ENCODE peak calls at places on chromosomes 4 and X, in six cellular contexts. C is immature natural killer cell; B is ascending aorta; O is stimulated activated CD4-positive, alpha-beta T cell treated with anti-CD3 and anti-CD28 coated beads, Interleukin-15, amount 100 ng/mL, for 1 hour; S is effector CD4-positive, alpha-beta T cell; E is BJ. V is an unnamed sample.

GRCh38 chrX:74419861-74420193 is 1.5 kb upstream of the SLC16A2 start:
- DNase-seq in C (no peak), B (no peak), O (no peak), S (no peak), E (no peak), V (no peak)

GRCh38 chr4:23945521-23946017 is 55.7 kb upstream of the PPARGC1A start:
- DNase-seq in C (no peak), B (peak), O (no peak), S (no peak), E (peak), V (no peak)

GRCh38 chrX:16885628-16886027 is 15.5 kb upstream of the RBBP7 start:
- DNase-seq in C (no peak), B (no peak), O (no peak), S (no peak), E (no peak), V (no peak)

GRCh38 chrX:24506082-24506481 is 41.0 kb downstream of the PDK3 start:
- DNase-seq in C (no peak), B (no peak), O (no peak), S (no peak), E (no peak), V (no peak)

GRCh38 chr4:33518852-33519251 is 2725.5 kb downstream of the ARAP2 start:
- DNase-seq in C (no peak), B (no peak), O (no peak), S (no peak), E (no peak), V (no peak)

GRCh38 chrX:41022579-41022978 is 62.7 kb upstream of the USP9X start:
- DNase-seq in C (no peak), B (no peak), O (no peak), S (no peak), E (no peak), V (no peak)

GRCh38 chr4:40254961-40255721 is 58.3 kb downstream of the RHOH start:
- DNase-seq in C (no peak), B (no peak), O (no peak), S (no peak), E (no peak), V (no peak)

GRCh38 chr4:10599574-10599973 is 85.0 kb downstream of the CLNK start:
- DNase-seq in C (no peak), B (no peak), O (no peak), S (no peak), E (no peak), V (no peak)

GRCh38 chr4:123978637-123979036 is 582.0 kb downstream of the SPRY1 start:
- DNase-seq in C (no peak), B (no peak), O (no peak), S (no peak), E (no peak), V (no peak)

GRCh38 chr4:37873383-37873782 is 17.5 kb upstream of the TBC1D1 start:
- DNase-seq in C (no peak), B (no peak), O (no peak), S (no peak), E (no peak), V (no peak)

GRCh38 chr4:174561556-174561955 is 39.3 kb upstream of the HPGD start:
- DNase-seq in C (no peak), B (no peak), O (no peak), S (no peak), E (no peak), V (no peak)

GRCh38 chr4:137510866-137511265 is 21.4 kb downstream of the PCDH18 start:
- DNase-seq in C (no peak), B (no peak), O (no peak), S (no peak), E (peak), V (no peak)

GRCh38 chrX:17024896-17025295 is 78.4 kb downstream of the REPS2 start:
- DNase-seq in C (no peak), B (no peak), O (no peak), S (no peak), E (no peak), V (no peak)

GRCh38 chr4:147773261-147774184 is 41.6 kb downstream of the ARHGAP10 start:
- DNase-seq in C (no peak), B (no peak), O (no peak), S (no peak), E (no peak), V (no peak)

GRCh38 chrX:40148439-40149285 is 50.9 kb upstream of the BCOR start:
- DNase-seq in C (no peak), B (no peak), O (no peak), S (no peak), E (no peak), V (no peak)

GRCh38 chrX:41596586-41596985 is 92.2 kb upstream of the GPR34 start:
- DNase-seq in C (no peak), B (no peak), O (no peak), S (no peak), E (no peak), V (no peak)

GRCh38 chr4:2484993-2485392 is 16.1 kb downstream of the RNF4 start:
- DNase-seq in C (peak), B (peak), O (peak), S (peak), E (no peak), V (peak)

GRCh38 chr4:15345134-15345533 is 82.7 kb upstream of the C1QTNF7 start:
- DNase-seq in C (no peak), B (no peak), O (no peak), S (no peak), E (no peak), V (no peak)

GRCh38 chr4:168550071-168550766 is 53.4 kb downstream of the PALLD start:
- DNase-seq in C (no peak), B (no peak), O (no peak), S (no peak), E (no peak), V (no peak)

GRCh38 chr4:33262809-33263208 is 2542.6 kb downstream of the PCDH7 start:
- DNase-seq in C (no peak), B (no peak), O (no peak), S (no peak), E (peak), V (no peak)

GRCh38 chr4:141497627-141498026 is 138.8 kb upstream of the IL15 start:
- DNase-seq in C (no peak), B (no peak), O (no peak), S (no peak), E (no peak), V (no peak)

GRCh38 chr4:184762100-184762499 is 28.2 kb upstream of the CENPU start:
- DNase-seq in C (peak), B (peak), O (no peak), S (no peak), E (no peak), V (no peak)

GRCh38 chr4:751676-752075 is 46.0 kb downstream of the PCGF3 start:
- DNase-seq in C (no peak), B (no peak), O (no peak), S (no peak), E (no peak), V (no peak)

GRCh38 chrX:110418220-110418856 is 59.7 kb downstream of the RTL9 start:
- DNase-seq in C (no peak), B (no peak), O (no peak), S (no peak), E (no peak), V (no peak)

GRCh38 chr4:21467551-21467950 is 481.0 kb downstream of the KCNIP4 start:
- DNase-seq in C (no peak), B (no peak), O (no peak), S (no peak), E (no peak), V (no peak)

GRCh38 chr4:7885216-7886134 is 54.2 kb downstream of the AFAP1 start:
- DNase-seq in C (no peak), B (no peak), O (no peak), S (no peak), E (no peak), V (no peak)

GRCh38 chr4:104592894-104593470 is 98.3 kb upstream of the CXXC4 start:
- DNase-seq in C (no peak), B (no peak), O (no peak), S (no peak), E (no peak), V (no peak)

GRCh38 chrX:30812326-30812725 is 76.7 kb downstream of the TAB3 start:
- DNase-seq in C (no peak), B (no peak), O (no peak), S (no peak), E (no peak), V (no peak)

GRCh38 chr4:3851211-3851610 is 85.0 kb downstream of the ADRA2C start:
- DNase-seq in C (no peak), B (no peak), O (no peak), S (no peak), E (peak), V (no peak)

GRCh38 chrX:84469226-84469625 is 33.0 kb downstream of the HDX start:
- DNase-seq in C (no peak), B (no peak), O (no peak), S (no peak), E (no peak), V (no peak)

GRCh38 chr4:152679414-152680281 is at the start of gene TMEM154:
- DNase-seq in C (peak), B (peak), O (peak), S (peak), E (no peak), V (peak)

GRCh38 chr4:41214158-41215146 is at the start of gene APBB2:
- DNase-seq in C (no peak), B (peak), O (no peak), S (no peak), E (no peak), V (no peak)